ENCODE peak calls at places on chromosome 6, in five cellular contexts. T is MV-4-11, V is breast epithelium, F is activated B cell treated with CpG ODN at 0.5 μM for 24 hours, O is Calu3. U is an unnamed sample.

GRCh38 chr6:48813821-48814220 is 649.2 kb downstream of the MMUT start:
- DNase-seq in O (no peak), T (no peak), F (no peak), V (no peak), U (no peak)

GRCh38 chr6:3530515-3530914 is 73.7 kb upstream of the SLC22A23 start:
- DNase-seq in O (no peak), F (no peak), V (no peak), T (no peak), U (no peak)

GRCh38 chr6:44268095-44268628 is 2.1 kb upstream of the TMEM151B start:
- DNase-seq in F (no peak), T (no peak), O (peak; percentile 77), V (no peak), U (peak; percentile 61)

GRCh38 chr6:170429457-170429856 is 122.9 kb downstream of the FAM120B start:
- DNase-seq in T (no peak), F (no peak), V (no peak), O (no peak), U (peak; percentile 6)

GRCh38 chr6:41257369-41258195 is 28.9 kb downstream of the TREM1 start:
- DNase-seq in O (peak; percentile 53), F (no peak), V (no peak), T (peak; percentile 3), U (no peak)

GRCh38 chr6:3340891-3341290 is 82.1 kb downstream of the PSMG4 start:
- DNase-seq in O (no peak), V (no peak), F (no peak), T (no peak), U (no peak)

GRCh38 chr6:131116755-131117360 is 18.4 kb upstream of the AKAP7 start:
- DNase-seq in O (peak; percentile 58), V (no peak), F (no peak), T (peak; percentile 33), U (no peak)

GRCh38 chr6:42250509-42250908 is 32.8 kb upstream of the MRPS10 start:
- DNase-seq in V (no peak), T (no peak), O (no peak), F (no peak), U (no peak)

GRCh38 chr6:97275809-97276208 is 7.2 kb downstream of the MMS22L start:
- DNase-seq in V (no peak), T (no peak), F (no peak), O (no peak), U (no peak)

GRCh38 chr6:17910178-17910577 is 77.3 kb downstream of the KIF13A start:
- DNase-seq in V (no peak), O (no peak), T (peak; percentile 23), F (no peak), U (no peak)

U was measured in lung.